ENCODE peak calls at places on chromosomes 11 and 22, in four cellular contexts. P, U, E and Y are unnamed samples.

GRCh38 chr11:128195057-128195751 is 392.2 kb downstream of the ETS1 start:
- DNase-seq in U (peak; percentile 64), P (no peak), E (no peak), Y (peak; percentile 43)

GRCh38 chr11:33769542-33769941 is 4.8 kb downstream of the FBXO3 start:
- DNase-seq in U (no peak), P (no peak), E (no peak), Y (no peak)

GRCh38 chr11:68890490-68891231 is 13.0 kb downstream of the MRPL21 start:
- DNase-seq in E (no peak), U (peak; percentile 80), P (no peak), Y (no peak)

GRCh38 chr11:10350341-10350740 is 45.5 kb downstream of the ADM start:
- DNase-seq in P (no peak), E (no peak), U (peak; percentile 70), Y (no peak)

GRCh38 chr22:47375621-47376321 is 613.3 kb downstream of the TBC1D22A start:
- DNase-seq in U (no peak), E (no peak), P (no peak), Y (peak; percentile 17)

GRCh38 chr22:20885557-20886323 is 26.9 kb downstream of the SNAP29 start:
- DNase-seq in P (peak; percentile 12), E (no peak), U (peak; percentile 92), Y (peak; percentile 92)

GRCh38 chr22:50048836-50049235 is 9.3 kb downstream of the TTLL8 start:
- DNase-seq in E (no peak), U (no peak), P (no peak), Y (no peak)

GRCh38 chr11:59801981-59802638 is 8.5 kb downstream of the MRPL16 start:
- DNase-seq in E (no peak), U (peak; percentile 61), P (no peak), Y (no peak)

GRCh38 chr11:67996051-67996450 is 7.8 kb downstream of the UNC93B1 start:
- DNase-seq in P (no peak), E (no peak), U (no peak), Y (peak; percentile 2)

GRCh38 chr11:7239877-7240276 is 11.8 kb upstream of the SYT9 start:
- DNase-seq in E (no peak), U (no peak), P (no peak), Y (no peak)

GRCh38 chr22:31627223-31627731 is 34.7 kb downstream of the PISD start:
- DNase-seq in E (no peak), P (no peak), U (no peak), Y (no peak)

GRCh38 chr22:49333206-49333605 is 494.5 kb downstream of the BRD1 start:
- DNase-seq in E (no peak), P (no peak), U (no peak), Y (no peak)

GRCh38 chr11:6747097-6747662 is 24.6 kb downstream of the OR2AG2 start:
- DNase-seq in P (no peak), E (no peak), U (no peak), Y (no peak)

GRCh38 chr22:32700186-32700882 is 101.2 kb upstream of the TIMP3 start:
- DNase-seq in P (no peak), U (peak; percentile 58), E (peak; percentile 2), Y (no peak)

GRCh38 chr11:8805256-8805655 is 105.7 kb upstream of the AKIP1 start:
- DNase-seq in U (no peak), P (no peak), E (no peak), Y (no peak)

GRCh38 chr11:69880803-69881445 is 61.7 kb upstream of the FGF3 start:
- DNase-seq in P (no peak), E (no peak), U (no peak), Y (peak; percentile 29)

GRCh38 chr11:120128392-120129172 is 9.3 kb downstream of the TRIM29 start:
- DNase-seq in P (no peak), E (no peak), U (no peak), Y (no peak)

GRCh38 chr11:548700-549603 is 11.6 kb downstream of the LMNTD2 start:
- DNase-seq in U (no peak), E (no peak), P (no peak), Y (no peak)